ENCODE peak calls at places on chromosome 15, in five cellular contexts. H is Peyer's patch, B is breast epithelium, Y is sigmoid colon, C is adrenal gland. W is an unnamed sample.

GRCh38 chr15:50865515-50866370 is 42.7 kb upstream of the AP4E1 start:
- DNase-seq in H (no peak), B (no peak), Y (no peak), C (no peak), W (no peak)

GRCh38 chr15:74956648-74957300 is at the start of gene RPP25:
- DNase-seq in H (peak), C (peak), B (peak), Y (peak), W (no peak)

GRCh38 chr15:96494530-96494929 is 164.0 kb downstream of the NR2F2 start:
- DNase-seq in B (no peak), Y (no peak), C (no peak), H (no peak), W (no peak)

GRCh38 chr15:25739687-25740121 is 123.4 kb downstream of the ATP10A start:
- DNase-seq in H (peak), C (no peak), B (no peak), Y (no peak), W (no peak)

GRCh38 chr15:31271224-31271635 is 55.4 kb upstream of the KLF13 start:
- DNase-seq in Y (peak), H (no peak), C (no peak), B (no peak), W (no peak)

GRCh38 chr15:96417760-96418130 is 87.2 kb downstream of the NR2F2 start:
- DNase-seq in Y (no peak), C (no peak), B (no peak), H (no peak), W (no peak)

GRCh38 chr15:66673410-66674322 is 28.4 kb upstream of the SMAD6 start:
- DNase-seq in Y (no peak), B (no peak), H (peak), C (peak), W (no peak)

GRCh38 chr15:99507016-99507731 is 58.6 kb upstream of the MEF2A start:
- DNase-seq in H (no peak), C (peak), Y (no peak), B (no peak), W (no peak)

GRCh38 chr15:60507596-60508424 is 28.9 kb upstream of the ICE2 start:
- DNase-seq in Y (peak), B (peak), H (no peak), C (peak), W (no peak)

GRCh38 chr15:89665449-89666146 is 10.3 kb upstream of the KIF7 start:
- DNase-seq in Y (peak), B (no peak), H (peak), C (peak), W (no peak)

GRCh38 chr15:98221144-98221543 is 260.6 kb downstream of the ARRDC4 start:
- DNase-seq in C (no peak), H (no peak), B (no peak), Y (no peak), W (no peak)
- TF ChIP-seq POLR2A in C (no peak), H (no peak), B (no peak), Y (no peak), W (no peak)

DNA sequence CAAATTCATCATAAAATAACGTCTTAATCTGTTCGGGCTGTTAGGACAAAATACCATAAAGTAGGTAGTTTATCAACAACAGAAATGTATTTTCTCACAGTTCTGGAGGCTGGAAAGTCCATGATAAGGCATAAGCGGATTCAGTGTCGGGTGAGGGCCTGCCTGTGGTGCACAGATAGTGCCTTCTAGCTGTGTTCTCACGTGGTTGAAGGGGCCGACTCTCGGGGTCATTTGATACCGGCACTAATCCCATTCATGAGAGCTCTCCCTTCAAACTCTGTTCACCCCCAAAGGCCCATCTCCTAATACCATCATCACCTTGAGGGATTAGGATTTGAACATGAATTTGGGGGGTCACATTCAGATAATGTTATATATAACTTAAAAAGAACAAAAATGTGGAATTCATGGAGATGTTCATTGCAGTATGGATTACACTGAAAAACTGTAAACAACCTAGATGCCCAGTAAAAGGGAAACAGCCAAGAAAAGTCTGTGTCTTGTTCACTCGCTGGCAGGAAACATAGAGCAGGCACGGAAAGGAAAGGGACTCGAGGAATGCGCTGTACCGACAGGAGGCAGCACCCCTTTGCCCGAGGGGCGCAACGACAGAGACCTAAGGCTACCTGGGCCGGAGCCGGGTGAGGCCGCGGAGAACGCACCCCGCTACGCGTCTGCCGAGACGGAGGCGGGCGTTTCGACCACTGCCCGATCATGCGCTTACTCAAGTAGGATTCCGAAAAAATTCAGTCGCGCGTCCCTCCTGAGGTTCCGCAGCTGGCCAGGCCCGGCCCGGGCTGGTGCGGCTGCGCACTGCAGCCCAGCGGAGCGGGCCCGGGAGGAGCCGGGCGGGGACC is 1.1 kb upstream of the MAN2A2 start:
- DNase-seq in B (peak), C (peak), Y (peak), H (peak), W (peak)
- TF ChIP-seq POLR2A in B (no peak), C (no peak), Y (no peak), H (peak), W (peak)

GRCh38 chr15:77420610-77421369 is at the start of gene HMG20A:
- DNase-seq in H (peak), C (peak), Y (peak), B (peak), W (peak)
- TF ChIP-seq POLR2A in H (peak), C (no peak), Y (no peak), B (peak), W (peak)

GRCh38 chr15:84915011-84915958 is 30.8 kb downstream of the SLC28A1 start:
- DNase-seq in Y (peak), C (peak), B (peak), H (no peak), W (peak)
- TF ChIP-seq POLR2A in Y (no peak), C (no peak), B (no peak), H (no peak), W (peak)

GRCh38 chr15:90931737-90932659 is at the start of gene HDDC3:
- DNase-seq in Y (peak), H (peak), B (peak), C (peak), W (peak)
- TF ChIP-seq POLR2A in Y (peak), H (peak), B (peak), C (no peak), W (peak)

GRCh38 chr15:83127547-83128150 is 20.2 kb downstream of the TM6SF1 start:
- DNase-seq in C (no peak), B (no peak), Y (no peak), H (no peak), W (no peak)

GRCh38 chr15:83132861-83133523 is 25.5 kb downstream of the TM6SF1 start:
- DNase-seq in B (no peak), H (no peak), C (no peak), Y (no peak), W (no peak)

DNA sequence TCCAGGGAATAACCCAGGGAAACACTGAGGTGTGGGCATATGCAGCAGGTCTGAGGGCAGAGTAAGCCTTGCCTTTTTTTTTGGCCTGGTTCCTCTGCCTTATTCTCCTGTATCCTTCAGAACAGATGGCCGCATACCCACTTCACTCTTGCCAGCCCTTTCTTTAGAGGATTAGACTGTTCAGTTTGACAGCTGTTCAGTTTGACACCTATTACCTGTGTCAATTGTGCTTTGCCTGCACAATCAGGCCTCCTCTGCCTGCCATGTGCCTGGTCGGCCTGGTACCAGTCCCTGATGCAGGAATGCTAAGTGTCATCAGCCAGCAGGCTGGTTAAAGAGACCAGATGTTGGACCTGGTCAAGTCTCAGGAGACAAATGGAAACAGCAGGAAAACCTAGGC is 22.3 kb downstream of the TM6SF1 start:
- DNase-seq in B (no peak), Y (no peak), H (no peak), C (no peak), W (no peak)
- TF ChIP-seq POLR2A in B (no peak), Y (no peak), H (no peak), C (no peak), W (no peak)

GRCh38 chr15:45634442-45635190 is at the start of gene SQOR:
- DNase-seq in H (peak), C (peak), Y (peak), B (peak), W (peak)
- TF ChIP-seq POLR2A in H (peak), C (peak), Y (peak), B (peak), W (peak)

GRCh38 chr15:62066663-62067447 is at the start of gene C2CD4A:
- DNase-seq in Y (peak), B (peak), H (peak), C (peak), W (no peak)
- TF ChIP-seq POLR2A in Y (peak), B (no peak), H (peak), C (no peak), W (no peak)

GRCh38 chr15:101675796-101676582 is 23.8 kb upstream of the TM2D3 start:
- DNase-seq in Y (no peak), H (no peak), B (no peak), C (no peak), W (peak)
- TF ChIP-seq POLR2A in Y (no peak), H (no peak), B (no peak), C (no peak), W (no peak)

DNA sequence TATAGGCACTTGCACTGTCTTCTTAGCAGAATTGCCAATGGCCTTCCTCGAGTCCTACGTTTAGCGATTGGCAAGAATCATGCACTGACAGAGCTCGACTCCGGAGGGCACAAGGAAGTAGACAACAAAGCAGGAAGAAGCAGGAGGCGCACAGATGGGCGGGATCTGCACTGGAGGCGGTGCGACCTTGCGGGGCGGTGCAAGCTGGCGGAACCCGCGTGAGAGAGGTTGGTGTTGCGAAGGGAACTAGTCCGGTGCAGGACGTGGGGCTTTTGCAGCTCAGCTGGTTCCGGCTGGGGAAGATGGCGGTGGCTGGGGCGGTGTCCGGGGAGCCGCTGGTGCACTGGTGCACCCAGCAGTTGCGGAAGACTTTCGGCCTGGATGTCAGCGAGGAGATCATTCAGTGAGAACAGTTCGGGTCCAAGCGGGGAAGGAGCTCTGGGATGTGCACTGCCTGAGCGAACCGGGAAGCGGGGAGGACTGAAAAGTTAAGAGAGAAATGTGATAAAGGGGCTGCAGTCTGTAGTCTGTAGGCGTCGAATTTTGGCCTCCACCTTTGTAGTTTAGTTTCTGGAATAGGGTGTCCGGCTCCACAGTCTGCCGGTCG is at the start of gene TRIP4:
- DNase-seq in H (peak), B (peak), C (peak), Y (peak), W (peak)
- TF ChIP-seq POLR2A in H (peak), B (no peak), C (peak), Y (peak), W (peak)